ENCODE peak calls at places on chromosomes 4 and X, in five cellular contexts. B is astrocyte, X is breast epithelium, M is AG10803, F is thyroid gland. H is an unnamed sample.

GRCh38 chrX:118495958-118496762 is 545 bp downstream of the DOCK11 start:
- DNase-seq in B (no peak), X (peak), M (no peak), F (peak), H (no peak)

GRCh38 chrX:119004920-119005524 is 30.6 kb downstream of the LONRF3 start:
- DNase-seq in B (peak), X (peak), M (peak), F (peak), H (no peak)

GRCh38 chrX:78593701-78594100 is 65.4 kb downstream of the RTL3 start:
- DNase-seq in B (no peak), X (no peak), M (no peak), F (no peak), H (no peak)

GRCh38 chr4:19128176-19128575 is 1106.6 kb upstream of the LCORL start:
- DNase-seq in B (no peak), X (no peak), M (no peak), F (no peak), H (no peak)

GRCh38 chrX:14073158-14073557 is 43.5 kb upstream of the GEMIN8 start:
- DNase-seq in B (no peak), X (no peak), M (peak), F (no peak), H (no peak)

GRCh38 chr4:84582988-84583870 is at the start of gene CDS1:
- DNase-seq in B (no peak), X (peak), M (no peak), F (peak), H (no peak)

GRCh38 chr4:150217192-150217591 is 138.9 kb downstream of the DCLK2 start:
- DNase-seq in B (peak), X (no peak), M (peak), F (peak), H (no peak)

GRCh38 chr4:73603854-73604584 is 16.2 kb downstream of the RASSF6 start:
- DNase-seq in B (no peak), X (no peak), M (no peak), F (peak), H (no peak)

GRCh38 chrX:103417933-103418332 is 41.6 kb downstream of the BEX3 start:
- DNase-seq in B (no peak), X (no peak), M (no peak), F (no peak), H (no peak)

GRCh38 chrX:153970398-153971123 is 1.1 kb downstream of the HCFC1 start:
- DNase-seq in B (peak), X (no peak), M (peak), F (peak), H (no peak)

GRCh38 chrX:102835504-102836146 is 101.4 kb upstream of the RAB40AL start:
- DNase-seq in B (no peak), X (no peak), M (peak), F (peak), H (no peak)

GRCh38 chr4:43353552-43353951 is 461.0 kb downstream of the GRXCR1 start:
- DNase-seq in B (no peak), X (no peak), M (no peak), F (no peak), H (no peak)

GRCh38 chr4:26058537-26058936 is 144.5 kb downstream of the SMIM20 start:
- DNase-seq in B (no peak), X (peak), M (peak), F (peak), H (no peak)

GRCh38 chr4:13537011-13537831 is 7.1 kb downstream of the NKX3-2 start:
- DNase-seq in B (no peak), X (no peak), M (no peak), F (no peak), H (no peak)

GRCh38 chrX:44945736-44946135 is 72.7 kb downstream of the KDM6A start:
- DNase-seq in B (no peak), X (no peak), M (no peak), F (no peak), H (no peak)

GRCh38 chrX:148872881-148873280 is 372.5 kb downstream of the AFF2 start:
- DNase-seq in B (no peak), X (no peak), M (no peak), F (no peak), H (no peak)

GRCh38 chr4:28548549-28548948 is 1687.9 kb downstream of the STIM2 start:
- DNase-seq in B (no peak), X (no peak), M (no peak), F (no peak), H (no peak)

GRCh38 chr4:184368731-184369130 is 105.6 kb downstream of the IRF2 start:
- DNase-seq in B (no peak), X (no peak), M (no peak), F (no peak), H (no peak)

GRCh38 chr4:184370711-184371389 is 103.5 kb downstream of the IRF2 start:
- DNase-seq in B (peak), X (no peak), M (peak), F (no peak), H (no peak)

GRCh38 chr4:184369871-184370270 is 104.5 kb downstream of the IRF2 start:
- DNase-seq in B (peak), X (no peak), M (no peak), F (no peak), H (no peak)

GRCh38 chr4:184371390-184371787 is 103.0 kb downstream of the IRF2 start:
- DNase-seq in B (no peak), X (no peak), M (no peak), F (no peak), H (no peak)

GRCh38 chr4:184368290-184368689 is 106.1 kb downstream of the IRF2 start:
- DNase-seq in B (no peak), X (no peak), M (no peak), F (no peak), H (no peak)
- TF ChIP-seq CTCF in B (no peak), X (no peak), M (no peak), F (no peak), H (no peak)

DNA sequence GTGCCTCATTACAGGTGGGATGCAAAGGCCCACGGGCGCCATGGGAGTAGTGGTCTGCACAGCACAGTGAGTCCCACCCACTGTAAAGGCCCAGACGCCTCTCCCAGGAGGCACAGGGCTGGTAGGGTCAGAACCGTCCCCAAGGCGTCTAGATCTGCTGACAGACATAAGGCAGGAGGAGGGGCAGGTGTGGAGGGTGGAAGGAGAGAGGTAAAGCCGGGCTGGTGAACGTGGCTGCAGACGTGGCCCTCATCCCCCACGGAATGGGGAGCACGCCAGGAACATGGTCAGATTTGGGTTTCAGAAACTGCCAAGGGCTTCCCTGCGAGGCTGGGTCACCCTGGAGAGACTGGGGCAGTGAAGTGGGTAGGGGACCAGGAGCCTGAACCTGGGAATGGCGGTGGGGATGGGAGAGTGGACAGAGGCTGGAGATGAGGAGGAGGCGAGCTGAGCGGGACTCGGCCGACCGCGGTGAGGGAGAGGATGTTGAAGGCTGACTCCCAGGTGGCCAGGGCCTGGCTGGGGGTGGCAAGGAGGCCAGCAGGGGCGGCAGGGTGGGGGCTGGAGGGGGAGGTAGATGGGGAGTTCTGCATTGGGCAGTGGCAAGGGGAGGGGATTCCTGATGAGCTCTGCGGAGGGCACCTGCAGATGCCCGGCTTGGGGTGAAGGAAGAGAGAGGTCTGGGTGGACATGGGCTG is 184.9 kb downstream of the AFAP1 start:
- DNase-seq in B (no peak), X (no peak), M (no peak), F (no peak), H (no peak)
- TF ChIP-seq CTCF in B (no peak), X (no peak), M (no peak), F (no peak), H (no peak)

DNA sequence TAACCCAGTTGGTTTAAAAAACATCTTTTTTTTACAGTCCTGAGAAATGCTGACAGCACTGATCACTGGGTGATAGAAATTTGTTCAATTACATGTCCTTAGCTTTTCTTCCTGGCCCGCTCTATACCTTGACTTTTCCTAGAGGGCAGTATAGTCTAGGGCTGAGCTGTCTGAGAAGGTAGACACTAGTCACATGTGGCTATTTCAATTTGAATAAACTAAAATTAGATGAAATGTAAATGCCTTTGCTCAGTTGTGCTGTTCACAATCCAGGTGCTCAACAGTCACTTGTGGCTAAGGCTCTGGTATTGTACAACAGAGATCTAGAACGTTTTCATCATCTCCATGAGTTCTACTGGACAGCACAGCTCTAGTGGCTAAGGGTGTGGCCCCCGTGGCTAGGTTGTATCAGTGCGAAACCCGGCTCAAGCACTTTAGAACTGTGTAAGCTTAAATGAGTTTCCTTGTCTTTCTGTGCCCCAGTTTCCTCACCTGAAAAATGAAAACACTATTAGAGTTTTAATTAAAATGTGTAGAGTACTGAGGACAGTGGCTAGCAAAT is 111.6 kb upstream of the WDR17 start:
- DNase-seq in B (no peak), X (no peak), M (no peak), F (no peak), H (no peak)
- TF ChIP-seq CTCF in B (no peak), X (no peak), M (no peak), F (no peak), H (peak)

GRCh38 chrX:56788717-56789122 is 59.7 kb downstream of the NBDY start:
- DNase-seq in B (no peak), X (no peak), M (no peak), F (no peak), H (no peak)
- TF ChIP-seq CTCF in B (no peak), X (peak), M (no peak), F (peak), H (no peak)

DNA sequence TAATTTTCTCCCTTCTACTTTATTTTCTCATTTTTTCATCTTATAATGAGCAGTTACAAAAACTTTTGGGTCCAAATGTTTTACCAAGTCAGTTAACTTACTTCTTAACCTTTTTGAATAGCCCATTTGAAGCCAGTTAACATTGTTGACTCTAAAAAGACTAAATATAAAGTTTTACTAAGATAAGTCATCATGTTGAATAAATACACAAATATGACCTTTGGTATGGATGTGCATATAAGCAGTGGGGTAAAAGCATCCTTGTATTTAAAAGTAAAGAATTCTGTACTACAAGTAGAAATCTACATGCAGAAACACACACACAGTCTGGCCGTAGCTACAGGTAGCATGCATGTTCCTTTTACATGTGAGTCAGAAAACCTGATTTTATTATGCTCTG is 533.1 kb upstream of the AGA start:
- DNase-seq in B (no peak), X (no peak), M (no peak), F (no peak), H (no peak)
- TF ChIP-seq CTCF in B (no peak), X (no peak), M (no peak), F (no peak), H (no peak)

GRCh38 chr4:6308890-6309643 is 39.4 kb downstream of the WFS1 start:
- DNase-seq in B (no peak), X (no peak), M (no peak), F (peak), H (no peak)
- TF ChIP-seq CTCF in B (no peak), X (no peak), M (no peak), F (peak), H (no peak)

GRCh38 chr4:48909697-48910096 is 3.1 kb upstream of the OCIAD2 start:
- DNase-seq in B (peak), X (no peak), M (peak), F (peak), H (no peak)
- TF ChIP-seq CTCF in B (no peak), X (no peak), M (no peak), F (no peak), H (no peak)

DNA sequence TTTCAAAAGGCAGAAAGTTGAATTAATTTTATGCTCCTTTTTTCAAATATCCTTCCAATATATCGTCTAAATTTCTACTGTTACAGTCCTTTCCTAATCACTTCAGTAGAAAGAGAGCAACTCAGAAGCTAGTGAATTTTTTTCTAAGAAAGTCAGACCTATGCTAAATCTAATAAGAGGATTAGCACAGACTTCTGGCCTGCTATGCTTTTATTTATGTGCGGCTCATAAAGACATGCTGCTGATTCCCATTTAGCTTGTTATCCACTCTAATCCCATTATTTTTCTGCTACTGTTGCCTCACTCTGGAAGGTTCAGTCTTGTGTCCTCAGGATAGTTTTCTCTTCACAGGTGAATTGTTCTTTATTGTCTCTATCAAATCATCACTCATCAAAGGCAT is 473.5 kb upstream of the FAM241A start:
- DNase-seq in B (no peak), X (no peak), M (no peak), F (no peak), H (no peak)
- TF ChIP-seq CTCF in B (no peak), X (no peak), M (no peak), F (no peak), H (no peak)

GRCh38 chr4:114180481-114180880 is 201.0 kb upstream of the ARSJ start:
- DNase-seq in B (peak), X (no peak), M (peak), F (peak), H (no peak)
- TF ChIP-seq CTCF in B (peak), X (no peak), M (peak), F (no peak), H (peak)